ENCODE peak calls at places on chromosomes 12 and 14, in six cellular contexts. One of them, this sample, is unnamed.

GRCh38 chr12:112183141-112183581 is 57.8 kb downstream of the TRAFD1 start:
- DNase-seq in Right ventricle myocardium superior: no peak
- DNase-seq in lung microvascular endothelial cell: peak
- DNase-seq in NCI-H2029: no peak
- DNase-seq in activated gamma-delta T cell treated with anti-CD3 and anti-CD28 coated beads, Interleukin-2, amount 50 U/mL, for 16 hours: no peak
- DNase-seq in retina: no peak
- DNase-seq in this sample: peak

GRCh38 chr12:19273482-19274330 is 144.2 kb downstream of the PLEKHA5 start:
- DNase-seq in retina: no peak
- DNase-seq in NCI-H2029: peak
- DNase-seq in Right ventricle myocardium superior: peak
- DNase-seq in lung microvascular endothelial cell: peak
- DNase-seq in activated gamma-delta T cell treated with anti-CD3 and anti-CD28 coated beads, Interleukin-2, amount 50 U/mL, for 16 hours: peak
- DNase-seq in this sample: no peak

GRCh38 chr14:91280129-91280528 is 35.6 kb upstream of the GPR68 start:
- DNase-seq in activated gamma-delta T cell treated with anti-CD3 and anti-CD28 coated beads, Interleukin-2, amount 50 U/mL, for 16 hours: no peak
- DNase-seq in Right ventricle myocardium superior: no peak
- DNase-seq in retina: no peak
- DNase-seq in NCI-H2029: peak
- DNase-seq in lung microvascular endothelial cell: no peak
- DNase-seq in this sample: no peak

GRCh38 chr12:130288201-130288600 is 49.5 kb upstream of the PIWIL1 start:
- DNase-seq in activated gamma-delta T cell treated with anti-CD3 and anti-CD28 coated beads, Interleukin-2, amount 50 U/mL, for 16 hours: no peak
- DNase-seq in retina: no peak
- DNase-seq in Right ventricle myocardium superior: no peak
- DNase-seq in NCI-H2029: no peak
- DNase-seq in lung microvascular endothelial cell: no peak
- DNase-seq in this sample: no peak

GRCh38 chr12:7108042-7108927 is 729 bp downstream of the C1RL start:
- DNase-seq in NCI-H2029: peak
- DNase-seq in lung microvascular endothelial cell: peak
- DNase-seq in retina: peak
- DNase-seq in activated gamma-delta T cell treated with anti-CD3 and anti-CD28 coated beads, Interleukin-2, amount 50 U/mL, for 16 hours: peak
- DNase-seq in Right ventricle myocardium superior: peak
- DNase-seq in this sample: peak

GRCh38 chr14:64879635-64880381 is at the start of gene SPTB:
- DNase-seq in Right ventricle myocardium superior: peak
- DNase-seq in retina: no peak
- DNase-seq in lung microvascular endothelial cell: no peak
- DNase-seq in activated gamma-delta T cell treated with anti-CD3 and anti-CD28 coated beads, Interleukin-2, amount 50 U/mL, for 16 hours: peak
- DNase-seq in NCI-H2029: peak
- DNase-seq in this sample: peak

GRCh38 chr12:79988368-79988767 is 53.5 kb upstream of the PPP1R12A start:
- DNase-seq in activated gamma-delta T cell treated with anti-CD3 and anti-CD28 coated beads, Interleukin-2, amount 50 U/mL, for 16 hours: no peak
- DNase-seq in Right ventricle myocardium superior: no peak
- DNase-seq in NCI-H2029: no peak
- DNase-seq in retina: no peak
- DNase-seq in lung microvascular endothelial cell: no peak
- DNase-seq in this sample: no peak

GRCh38 chr12:89350661-89351488 is 1.4 kb downstream of the DUSP6 start:
- DNase-seq in retina: peak
- DNase-seq in NCI-H2029: no peak
- DNase-seq in Right ventricle myocardium superior: peak
- DNase-seq in activated gamma-delta T cell treated with anti-CD3 and anti-CD28 coated beads, Interleukin-2, amount 50 U/mL, for 16 hours: no peak
- DNase-seq in lung microvascular endothelial cell: peak
- DNase-seq in this sample: peak

GRCh38 chr12:46920503-46920902 is 94.7 kb upstream of the SLC38A4 start:
- DNase-seq in lung microvascular endothelial cell: no peak
- DNase-seq in NCI-H2029: no peak
- DNase-seq in Right ventricle myocardium superior: no peak
- DNase-seq in activated gamma-delta T cell treated with anti-CD3 and anti-CD28 coated beads, Interleukin-2, amount 50 U/mL, for 16 hours: no peak
- DNase-seq in retina: no peak
- DNase-seq in this sample: no peak

GRCh38 chr14:100898465-100898864 is 5.1 kb downstream of the RTL1 start:
- DNase-seq in NCI-H2029: no peak
- DNase-seq in lung microvascular endothelial cell: no peak
- DNase-seq in activated gamma-delta T cell treated with anti-CD3 and anti-CD28 coated beads, Interleukin-2, amount 50 U/mL, for 16 hours: no peak
- DNase-seq in Right ventricle myocardium superior: peak
- DNase-seq in retina: no peak
- DNase-seq in this sample: no peak

GRCh38 chr14:101103321-101103901 is 199.9 kb upstream of the RTL1 start:
- DNase-seq in Right ventricle myocardium superior: no peak
- DNase-seq in NCI-H2029: no peak
- DNase-seq in lung microvascular endothelial cell: no peak
- DNase-seq in retina: peak
- DNase-seq in activated gamma-delta T cell treated with anti-CD3 and anti-CD28 coated beads, Interleukin-2, amount 50 U/mL, for 16 hours: no peak
- DNase-seq in this sample: no peak

GRCh38 chr12:123126294-123127144 is 24.4 kb downstream of the PITPNM2 start:
- DNase-seq in Right ventricle myocardium superior: no peak
- DNase-seq in activated gamma-delta T cell treated with anti-CD3 and anti-CD28 coated beads, Interleukin-2, amount 50 U/mL, for 16 hours: no peak
- DNase-seq in lung microvascular endothelial cell: peak
- DNase-seq in retina: no peak
- DNase-seq in NCI-H2029: no peak
- DNase-seq in this sample: no peak

GRCh38 chr14:31934767-31935266 is 142.3 kb upstream of the ARHGAP5 start:
- DNase-seq in lung microvascular endothelial cell: peak
- DNase-seq in activated gamma-delta T cell treated with anti-CD3 and anti-CD28 coated beads, Interleukin-2, amount 50 U/mL, for 16 hours: no peak
- DNase-seq in NCI-H2029: peak
- DNase-seq in retina: peak
- DNase-seq in Right ventricle myocardium superior: no peak
- DNase-seq in this sample: no peak

GRCh38 chr12:114408415-114408814 is 2.5 kb upstream of the TBX5 start:
- DNase-seq in retina: no peak
- DNase-seq in lung microvascular endothelial cell: no peak
- DNase-seq in NCI-H2029: no peak
- DNase-seq in activated gamma-delta T cell treated with anti-CD3 and anti-CD28 coated beads, Interleukin-2, amount 50 U/mL, for 16 hours: no peak
- DNase-seq in Right ventricle myocardium superior: no peak
- DNase-seq in this sample: no peak

GRCh38 chr14:105065280-105066228 is at the start of gene GPR132:
- DNase-seq in retina: no peak
- DNase-seq in lung microvascular endothelial cell: peak
- DNase-seq in Right ventricle myocardium superior: peak
- DNase-seq in activated gamma-delta T cell treated with anti-CD3 and anti-CD28 coated beads, Interleukin-2, amount 50 U/mL, for 16 hours: peak
- DNase-seq in NCI-H2029: no peak
- DNase-seq in this sample: peak

GRCh38 chr14:104264495-104265265 is 126.3 kb downstream of the KIF26A start:
- DNase-seq in activated gamma-delta T cell treated with anti-CD3 and anti-CD28 coated beads, Interleukin-2, amount 50 U/mL, for 16 hours: no peak
- DNase-seq in retina: no peak
- DNase-seq in lung microvascular endothelial cell: no peak
- DNase-seq in NCI-H2029: no peak
- DNase-seq in Right ventricle myocardium superior: no peak
- DNase-seq in this sample: no peak

GRCh38 chr14:57136669-57137068 is 132.0 kb downstream of the EXOC5 start:
- DNase-seq in lung microvascular endothelial cell: no peak
- DNase-seq in Right ventricle myocardium superior: peak
- DNase-seq in activated gamma-delta T cell treated with anti-CD3 and anti-CD28 coated beads, Interleukin-2, amount 50 U/mL, for 16 hours: no peak
- DNase-seq in retina: peak
- DNase-seq in NCI-H2029: peak
- DNase-seq in this sample: no peak

GRCh38 chr12:108839890-108840230 is 17.5 kb downstream of the SSH1 start:
- DNase-seq in activated gamma-delta T cell treated with anti-CD3 and anti-CD28 coated beads, Interleukin-2, amount 50 U/mL, for 16 hours: no peak
- DNase-seq in NCI-H2029: no peak
- DNase-seq in lung microvascular endothelial cell: no peak
- DNase-seq in Right ventricle myocardium superior: no peak
- DNase-seq in retina: no peak
- DNase-seq in this sample: no peak

GRCh38 chr14:90599748-90600507 is 203.1 kb downstream of the CALM1 start:
- DNase-seq in NCI-H2029: no peak
- DNase-seq in activated gamma-delta T cell treated with anti-CD3 and anti-CD28 coated beads, Interleukin-2, amount 50 U/mL, for 16 hours: no peak
- DNase-seq in retina: no peak
- DNase-seq in lung microvascular endothelial cell: no peak
- DNase-seq in Right ventricle myocardium superior: no peak
- DNase-seq in this sample: no peak

GRCh38 chr14:60695327-60695726 is 28.8 kb downstream of the SIX4 start:
- DNase-seq in activated gamma-delta T cell treated with anti-CD3 and anti-CD28 coated beads, Interleukin-2, amount 50 U/mL, for 16 hours: no peak
- DNase-seq in lung microvascular endothelial cell: no peak
- DNase-seq in Right ventricle myocardium superior: no peak
- DNase-seq in NCI-H2029: no peak
- DNase-seq in retina: no peak
- DNase-seq in this sample: no peak

GRCh38 chr14:25178255-25178654 is 128.3 kb upstream of the STXBP6 start:
- DNase-seq in lung microvascular endothelial cell: no peak
- DNase-seq in Right ventricle myocardium superior: no peak
- DNase-seq in activated gamma-delta T cell treated with anti-CD3 and anti-CD28 coated beads, Interleukin-2, amount 50 U/mL, for 16 hours: no peak
- DNase-seq in retina: no peak
- DNase-seq in NCI-H2029: no peak
- DNase-seq in this sample: no peak

GRCh38 chr12:85076688-85077430 is 40.7 kb downstream of the LRRIQ1 start:
- DNase-seq in retina: peak
- DNase-seq in NCI-H2029: peak
- DNase-seq in lung microvascular endothelial cell: peak
- DNase-seq in Right ventricle myocardium superior: no peak
- DNase-seq in activated gamma-delta T cell treated with anti-CD3 and anti-CD28 coated beads, Interleukin-2, amount 50 U/mL, for 16 hours: no peak
- DNase-seq in this sample: no peak